ENCODE peak calls at places on chromosome 2, in five cellular contexts. One of them, this sample, is unnamed.
A peak's percentile ranks its signal among the peaks of the same experiment; 100 is the strongest.

GRCh38 chr2:222938327-222938726 is 77.5 kb downstream of the ACSL3 start:
- DNase-seq in ovary: no peak
- DNase-seq in stomach: no peak
- DNase-seq in fibroblast of villous mesenchyme: no peak
- DNase-seq in skeletal muscle cell: no peak
- DNase-seq in this sample: no peak

GRCh38 chr2:85177031-85177824 is 44.0 kb downstream of the TCF7L1 start:
- DNase-seq in ovary: no peak
- DNase-seq in stomach: no peak
- DNase-seq in fibroblast of villous mesenchyme: no peak
- DNase-seq in skeletal muscle cell: no peak
- DNase-seq in this sample: no peak

GRCh38 chr2:72921866-72922265 is 4.5 kb downstream of the EMX1 start:
- DNase-seq in ovary: no peak
- DNase-seq in stomach: peak; percentile 10
- DNase-seq in fibroblast of villous mesenchyme: no peak
- DNase-seq in skeletal muscle cell: no peak
- DNase-seq in this sample: no peak

GRCh38 chr2:212109792-212110680 is 428.6 kb downstream of the ERBB4 start:
- DNase-seq in ovary: no peak
- DNase-seq in stomach: no peak
- DNase-seq in fibroblast of villous mesenchyme: no peak
- DNase-seq in skeletal muscle cell: no peak
- DNase-seq in this sample: no peak

GRCh38 chr2:138276367-138276766 is 225.2 kb upstream of the SPOPL start:
- DNase-seq in ovary: no peak
- DNase-seq in stomach: no peak
- DNase-seq in fibroblast of villous mesenchyme: no peak
- DNase-seq in skeletal muscle cell: no peak
- DNase-seq in this sample: no peak

GRCh38 chr2:157784169-157784822 is 91.8 kb downstream of the ACVR1 start:
- DNase-seq in ovary: peak; percentile 12
- DNase-seq in stomach: peak; percentile 80
- DNase-seq in fibroblast of villous mesenchyme: no peak
- DNase-seq in skeletal muscle cell: no peak
- DNase-seq in this sample: no peak

GRCh38 chr2:98806266-98806697 is 75.3 kb upstream of the MGAT4A start:
- DNase-seq in ovary: no peak
- DNase-seq in stomach: peak; percentile 92
- DNase-seq in fibroblast of villous mesenchyme: peak; percentile 3
- DNase-seq in skeletal muscle cell: no peak
- DNase-seq in this sample: no peak

GRCh38 chr2:74007120-74007519 is 22.4 kb downstream of the TET3 start:
- DNase-seq in ovary: no peak
- DNase-seq in stomach: no peak
- DNase-seq in fibroblast of villous mesenchyme: no peak
- DNase-seq in skeletal muscle cell: no peak
- DNase-seq in this sample: no peak

GRCh38 chr2:37894047-37894446 is 31.0 kb upstream of the RMDN2 start:
- DNase-seq in ovary: no peak
- DNase-seq in stomach: no peak
- DNase-seq in fibroblast of villous mesenchyme: no peak
- DNase-seq in skeletal muscle cell: no peak
- DNase-seq in this sample: no peak

GRCh38 chr2:46942891-46943626 is 27.5 kb upstream of the MCFD2 start:
- DNase-seq in ovary: no peak
- DNase-seq in stomach: no peak
- DNase-seq in fibroblast of villous mesenchyme: no peak
- DNase-seq in skeletal muscle cell: no peak
- DNase-seq in this sample: no peak

GRCh38 chr2:160583823-160584537 is 90.4 kb upstream of the RBMS1 start:
- DNase-seq in ovary: no peak
- DNase-seq in stomach: no peak
- DNase-seq in fibroblast of villous mesenchyme: no peak
- DNase-seq in skeletal muscle cell: no peak
- DNase-seq in this sample: no peak

GRCh38 chr2:160582481-160583161 is 89.0 kb upstream of the RBMS1 start:
- DNase-seq in ovary: peak; percentile 24
- DNase-seq in stomach: no peak
- DNase-seq in fibroblast of villous mesenchyme: peak; percentile 72
- DNase-seq in skeletal muscle cell: peak; percentile 40
- DNase-seq in this sample: no peak

GRCh38 chr2:160584972-160585494 is 91.4 kb upstream of the RBMS1 start:
- DNase-seq in ovary: no peak
- DNase-seq in stomach: no peak
- DNase-seq in fibroblast of villous mesenchyme: no peak
- DNase-seq in skeletal muscle cell: no peak
- DNase-seq in this sample: no peak

GRCh38 chr2:160581448-160581847 is 87.8 kb upstream of the RBMS1 start:
- DNase-seq in ovary: no peak
- DNase-seq in stomach: no peak
- DNase-seq in fibroblast of villous mesenchyme: no peak
- DNase-seq in skeletal muscle cell: no peak
- DNase-seq in this sample: no peak

GRCh38 chr2:160583162-160583522 is 89.5 kb upstream of the RBMS1 start:
- DNase-seq in ovary: no peak
- DNase-seq in stomach: no peak
- DNase-seq in fibroblast of villous mesenchyme: no peak
- DNase-seq in skeletal muscle cell: no peak
- DNase-seq in this sample: no peak
- H3K4me3 ChIP-seq in ovary: no peak overlapping the region
- H3K4me3 ChIP-seq in stomach: no peak overlapping the region
- H3K4me3 ChIP-seq in fibroblast of villous mesenchyme: no peak overlapping the region
- H3K4me3 ChIP-seq in skeletal muscle cell: no peak overlapping the region
- H3K4me3 ChIP-seq in this sample: no peak overlapping the region

DNA sequence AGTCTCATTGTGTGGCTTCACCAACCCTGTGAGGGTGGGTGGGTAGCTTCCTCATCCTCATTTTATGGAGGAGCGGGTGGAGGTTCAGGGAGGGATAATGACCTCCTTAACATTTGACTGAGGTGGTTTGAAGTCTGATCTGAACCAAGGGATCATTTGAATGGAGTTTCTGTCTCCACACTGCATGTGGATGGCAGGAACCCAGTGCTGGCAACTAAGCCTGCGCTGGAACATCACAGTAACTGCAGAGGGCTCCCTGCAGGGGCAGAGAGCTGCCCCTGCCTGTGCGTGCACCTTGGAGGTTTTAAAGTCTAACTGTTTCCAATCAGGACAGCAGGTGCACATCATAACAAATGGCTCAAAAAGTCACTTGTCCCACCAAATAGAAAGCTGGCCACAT is 3.3 kb downstream of the AGAP1 start:
- DNase-seq in ovary: no peak
- DNase-seq in stomach: no peak
- DNase-seq in fibroblast of villous mesenchyme: no peak
- DNase-seq in skeletal muscle cell: no peak
- DNase-seq in this sample: no peak
- H3K4me3 ChIP-seq in ovary: no peak overlapping the region
- H3K4me3 ChIP-seq in stomach: no peak overlapping the region
- H3K4me3 ChIP-seq in fibroblast of villous mesenchyme: no peak overlapping the region
- H3K4me3 ChIP-seq in skeletal muscle cell: no peak overlapping the region
- H3K4me3 ChIP-seq in this sample: no peak overlapping the region

GRCh38 chr2:197256021-197256420 is 54.6 kb downstream of the ANKRD44 start:
- DNase-seq in ovary: no peak
- DNase-seq in stomach: no peak
- DNase-seq in fibroblast of villous mesenchyme: no peak
- DNase-seq in skeletal muscle cell: no peak
- DNase-seq in this sample: no peak

GRCh38 chr2:197255550-197255949 is 55.0 kb downstream of the ANKRD44 start:
- DNase-seq in ovary: no peak
- DNase-seq in stomach: peak; percentile 59
- DNase-seq in fibroblast of villous mesenchyme: no peak
- DNase-seq in skeletal muscle cell: no peak
- DNase-seq in this sample: peak; percentile 83

GRCh38 chr2:197251576-197251975 is 59.0 kb downstream of the ANKRD44 start:
- DNase-seq in ovary: no peak
- DNase-seq in stomach: no peak
- DNase-seq in fibroblast of villous mesenchyme: no peak
- DNase-seq in skeletal muscle cell: no peak
- DNase-seq in this sample: no peak

GRCh38 chr2:197256771-197257170 is 53.8 kb downstream of the ANKRD44 start:
- DNase-seq in ovary: no peak
- DNase-seq in stomach: no peak
- DNase-seq in fibroblast of villous mesenchyme: no peak
- DNase-seq in skeletal muscle cell: no peak
- DNase-seq in this sample: no peak

GRCh38 chr2:197254776-197255521 is 55.6 kb downstream of the ANKRD44 start:
- DNase-seq in ovary: no peak
- DNase-seq in stomach: no peak
- DNase-seq in fibroblast of villous mesenchyme: no peak
- DNase-seq in skeletal muscle cell: no peak
- DNase-seq in this sample: no peak
- H3K4me3 ChIP-seq in ovary: no peak overlapping the region
- H3K4me3 ChIP-seq in stomach: no peak overlapping the region
- H3K4me3 ChIP-seq in fibroblast of villous mesenchyme: no peak overlapping the region
- H3K4me3 ChIP-seq in skeletal muscle cell: no peak overlapping the region
- H3K4me3 ChIP-seq in this sample: no peak overlapping the region

DNA sequence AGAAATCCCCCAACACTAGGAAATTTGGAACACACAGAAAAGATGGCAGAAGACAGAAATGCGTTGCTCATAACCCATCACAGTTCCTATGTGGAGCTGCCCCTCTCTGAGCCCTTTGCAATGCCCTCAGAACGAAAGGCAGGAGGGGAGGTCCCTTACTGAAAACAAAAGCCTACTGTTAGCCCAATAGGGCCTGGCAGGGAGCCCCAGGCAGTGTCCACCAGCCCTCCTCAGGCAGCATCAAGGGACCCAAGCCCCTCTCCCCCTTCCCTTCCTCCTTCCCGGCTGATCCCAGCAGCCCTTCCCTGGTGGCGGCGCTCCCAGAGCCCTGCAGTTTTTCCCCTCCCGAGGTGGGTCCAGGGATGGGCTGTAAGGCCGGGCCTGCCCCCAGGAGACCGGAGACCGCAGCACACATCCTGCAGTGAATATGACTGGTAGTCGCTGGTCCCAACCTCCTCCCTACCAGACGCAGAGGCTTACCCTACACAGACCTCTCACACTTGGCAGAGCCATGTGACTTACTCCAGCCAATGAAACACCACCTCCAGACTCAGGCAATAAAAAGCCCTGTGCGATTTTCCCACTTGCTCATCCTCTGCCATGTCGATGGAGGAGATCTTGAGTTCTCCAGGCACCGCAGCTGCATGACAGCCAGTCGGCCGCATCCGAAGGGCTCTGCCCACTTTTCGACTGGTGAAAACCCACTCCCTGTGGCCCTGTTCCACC is 19.4 kb upstream of the DUSP2 start:
- DNase-seq in ovary: no peak
- DNase-seq in stomach: no peak
- DNase-seq in fibroblast of villous mesenchyme: no peak
- DNase-seq in skeletal muscle cell: no peak
- DNase-seq in this sample: peak; percentile 87
- H3K4me3 ChIP-seq in ovary: no peak overlapping the region
- H3K4me3 ChIP-seq in stomach: no peak overlapping the region
- H3K4me3 ChIP-seq in fibroblast of villous mesenchyme: no peak overlapping the region
- H3K4me3 ChIP-seq in skeletal muscle cell: no peak overlapping the region
- H3K4me3 ChIP-seq in this sample: peak overlapping the region; percentile 53

GRCh38 chr2:27398962-27399361 is 10.4 kb downstream of the PPM1G start:
- DNase-seq in ovary: no peak
- DNase-seq in stomach: no peak
- DNase-seq in fibroblast of villous mesenchyme: no peak
- DNase-seq in skeletal muscle cell: no peak
- DNase-seq in this sample: no peak

GRCh38 chr2:27400348-27401135 is 8.8 kb downstream of the PPM1G start:
- DNase-seq in ovary: no peak
- DNase-seq in stomach: no peak
- DNase-seq in fibroblast of villous mesenchyme: no peak
- DNase-seq in skeletal muscle cell: no peak
- DNase-seq in this sample: no peak
- H3K4me3 ChIP-seq in ovary: no peak overlapping the region
- H3K4me3 ChIP-seq in stomach: no peak overlapping the region
- H3K4me3 ChIP-seq in fibroblast of villous mesenchyme: no peak overlapping the region
- H3K4me3 ChIP-seq in skeletal muscle cell: no peak overlapping the region
- H3K4me3 ChIP-seq in this sample: no peak overlapping the region

GRCh38 chr2:160473508-160474318 is 19.9 kb downstream of the RBMS1 start:
- DNase-seq in ovary: no peak
- DNase-seq in stomach: no peak
- DNase-seq in fibroblast of villous mesenchyme: no peak
- DNase-seq in skeletal muscle cell: no peak
- DNase-seq in this sample: no peak
- H3K4me3 ChIP-seq in ovary: no peak overlapping the region
- H3K4me3 ChIP-seq in stomach: no peak overlapping the region
- H3K4me3 ChIP-seq in fibroblast of villous mesenchyme: peak overlapping the region; percentile 2
- H3K4me3 ChIP-seq in skeletal muscle cell: no peak overlapping the region
- H3K4me3 ChIP-seq in this sample: no peak overlapping the region

GRCh38 chr2:23200460-23201113 is 184.4 kb upstream of the KLHL29 start:
- DNase-seq in ovary: no peak
- DNase-seq in stomach: no peak
- DNase-seq in fibroblast of villous mesenchyme: no peak
- DNase-seq in skeletal muscle cell: no peak
- DNase-seq in this sample: no peak

GRCh38 chr2:23203383-23203782 is 181.6 kb upstream of the KLHL29 start:
- DNase-seq in ovary: no peak
- DNase-seq in stomach: no peak
- DNase-seq in fibroblast of villous mesenchyme: no peak
- DNase-seq in skeletal muscle cell: no peak
- DNase-seq in this sample: no peak

GRCh38 chr2:23199115-23199918 is 185.7 kb upstream of the KLHL29 start:
- DNase-seq in ovary: no peak
- DNase-seq in stomach: no peak
- DNase-seq in fibroblast of villous mesenchyme: peak; percentile 21
- DNase-seq in skeletal muscle cell: no peak
- DNase-seq in this sample: no peak

GRCh38 chr2:23200056-23200455 is 184.9 kb upstream of the KLHL29 start:
- DNase-seq in ovary: no peak
- DNase-seq in stomach: no peak
- DNase-seq in fibroblast of villous mesenchyme: no peak
- DNase-seq in skeletal muscle cell: no peak
- DNase-seq in this sample: no peak

DNA sequence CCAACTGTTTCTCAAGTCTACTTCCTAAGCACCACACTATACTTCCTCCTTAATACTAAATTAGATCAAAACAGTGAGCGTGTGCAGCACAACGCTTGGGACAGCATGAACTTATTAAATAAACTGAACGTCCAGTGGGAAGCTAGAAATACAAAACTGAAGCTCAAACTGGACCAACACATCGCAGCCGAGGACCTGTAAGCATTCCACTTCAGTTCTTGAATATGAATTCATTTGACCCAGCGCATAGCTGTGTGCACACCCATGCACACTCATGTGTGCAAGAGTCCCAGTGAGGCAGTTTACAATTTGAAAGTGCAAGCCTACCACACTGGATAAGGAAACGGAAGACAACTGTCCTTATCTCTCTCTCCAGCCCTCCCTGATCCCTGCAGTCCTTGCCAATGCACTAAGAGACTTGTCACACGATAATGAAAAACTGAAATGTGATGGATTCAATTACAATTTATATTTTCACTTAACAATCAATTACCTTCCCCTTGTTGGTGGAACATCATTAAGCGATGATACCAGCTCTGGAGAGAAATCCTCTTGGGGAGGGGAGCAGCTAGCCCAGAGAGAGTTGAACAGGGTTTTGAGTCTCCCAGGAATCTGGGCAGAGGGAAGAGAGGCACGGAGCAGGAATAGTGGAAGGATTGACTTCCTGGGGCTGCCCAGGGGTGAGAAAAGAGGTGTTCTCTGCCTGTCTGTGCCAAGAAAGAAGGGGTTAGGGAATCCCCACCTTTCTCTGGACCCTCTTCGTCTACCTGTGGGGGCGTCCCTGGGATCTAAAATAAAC is 186.5 kb upstream of the KLHL29 start:
- DNase-seq in ovary: no peak
- DNase-seq in stomach: no peak
- DNase-seq in fibroblast of villous mesenchyme: no peak
- DNase-seq in skeletal muscle cell: no peak
- DNase-seq in this sample: no peak
- H3K4me3 ChIP-seq in ovary: no peak overlapping the region
- H3K4me3 ChIP-seq in stomach: no peak overlapping the region
- H3K4me3 ChIP-seq in fibroblast of villous mesenchyme: no peak overlapping the region
- H3K4me3 ChIP-seq in skeletal muscle cell: no peak overlapping the region
- H3K4me3 ChIP-seq in this sample: no peak overlapping the region

GRCh38 chr2:10120158-10120937 is 2.2 kb upstream of the RRM2 start:
- DNase-seq in ovary: peak; percentile 85
- DNase-seq in stomach: peak; percentile 98
- DNase-seq in fibroblast of villous mesenchyme: peak; percentile 90
- DNase-seq in skeletal muscle cell: peak; percentile 57
- DNase-seq in this sample: peak; percentile 98
- H3K4me3 ChIP-seq in ovary: peak overlapping the region; percentile 42
- H3K4me3 ChIP-seq in stomach: peak overlapping the region; percentile 64
- H3K4me3 ChIP-seq in fibroblast of villous mesenchyme: peak overlapping the region; percentile 81
- H3K4me3 ChIP-seq in skeletal muscle cell: peak overlapping the region; percentile 69
- H3K4me3 ChIP-seq in this sample: peak overlapping the region; percentile 90